ENCODE peak calls at places on chromosomes 13 and 19, in six cellular contexts. J is heart left ventricle, L is AG09319, M is progenitor cell of endocrine pancreas, O is tibial nerve, S is breast epithelium. B is an unnamed sample.

GRCh38 chr19:971795-972194 is 12.3 kb upstream of the WDR18 start:
- DNase-seq in J (no peak), L (no peak), M (no peak), O (no peak), S (no peak), B (no peak)

GRCh38 chr13:43725460-43725859 is 61.3 kb downstream of the ENOX1 start:
- DNase-seq in J (no peak), L (no peak), M (no peak), O (no peak), S (no peak), B (no peak)

GRCh38 chr13:23966691-23967615 is 69.7 kb upstream of the C1QTNF9B start:
- DNase-seq in J (no peak), L (no peak), M (no peak), O (no peak), S (no peak), B (peak)

GRCh38 chr19:29075149-29075548 is 137.8 kb downstream of the UQCRFS1 start:
- DNase-seq in J (no peak), L (no peak), M (no peak), O (no peak), S (no peak), B (no peak)

GRCh38 chr13:33260168-33261098 is 25.1 kb downstream of the STARD13 start:
- DNase-seq in J (no peak), L (no peak), M (no peak), O (no peak), S (no peak), B (no peak)

GRCh38 chr13:45007823-45008222 is 18.5 kb downstream of the GPALPP1 start:
- DNase-seq in J (no peak), L (no peak), M (no peak), O (no peak), S (no peak), B (no peak)

GRCh38 chr13:47038196-47038595 is 141.3 kb upstream of the HTR2A start:
- DNase-seq in J (no peak), L (no peak), M (no peak), O (no peak), S (no peak), B (no peak)

GRCh38 chr19:45790942-45791341 is 1.7 kb downstream of the DMWD start:
- DNase-seq in J (no peak), L (no peak), M (no peak), O (no peak), S (no peak), B (no peak)

GRCh38 chr13:26873174-26873698 is 112.7 kb upstream of the GPR12 start:
- DNase-seq in J (no peak), L (no peak), M (no peak), O (no peak), S (no peak), B (no peak)

GRCh38 chr13:60139272-60139671 is 24.5 kb downstream of the DIAPH3 start:
- DNase-seq in J (no peak), L (no peak), M (no peak), O (no peak), S (no peak), B (no peak)

GRCh38 chr13:24502567-24503375 is 9.8 kb downstream of the PARP4 start:
- DNase-seq in J (no peak), L (no peak), M (no peak), O (no peak), S (no peak), B (no peak)

GRCh38 chr19:52749780-52750179 is 14.9 kb upstream of the ZNF611 start:
- DNase-seq in J (no peak), L (no peak), M (no peak), O (no peak), S (no peak), B (no peak)

GRCh38 chr13:30904043-30904442 is 2.0 kb upstream of the MEDAG start:
- DNase-seq in J (no peak), L (no peak), M (no peak), O (no peak), S (no peak), B (no peak)

GRCh38 chr13:25990801-25991200 is 61.0 kb downstream of the SHISA2 start:
- DNase-seq in J (no peak), L (no peak), M (no peak), O (no peak), S (no peak), B (no peak)

GRCh38 chr13:30673669-30674521 is 56.2 kb downstream of the USPL1 start:
- DNase-seq in J (peak), L (peak), M (peak), O (peak), S (peak), B (peak)

GRCh38 chr13:93708323-93709075 is 481.9 kb downstream of the GPC6 start:
- DNase-seq in J (no peak), L (no peak), M (no peak), O (no peak), S (no peak), B (no peak)

GRCh38 chr13:111168116-111168515 is 53.0 kb downstream of the ARHGEF7 start:
- DNase-seq in J (no peak), L (no peak), M (no peak), O (no peak), S (no peak), B (no peak)

GRCh38 chr13:42812311-42812710 is 30.9 kb downstream of the FAM216B start:
- DNase-seq in J (no peak), L (no peak), M (no peak), O (no peak), S (no peak), B (no peak)

GRCh38 chr19:15124572-15125231 is 17.5 kb downstream of the SYDE1 start:
- DNase-seq in J (no peak), L (no peak), M (peak), O (no peak), S (no peak), B (no peak)

GRCh38 chr13:30065181-30065580 is 214.8 kb upstream of the UBL3 start:
- DNase-seq in J (no peak), L (no peak), M (no peak), O (no peak), S (no peak), B (no peak)

GRCh38 chr13:89755729-89756492 is 1591.6 kb upstream of the MIR17HG start:
- DNase-seq in J (no peak), L (no peak), M (no peak), O (no peak), S (no peak), B (no peak)

GRCh38 chr13:101514695-101515275 is 62.3 kb downstream of the ITGBL1 start:
- DNase-seq in J (no peak), L (no peak), M (no peak), O (no peak), S (no peak), B (peak)

GRCh38 chr13:33865945-33866344 is 48.0 kb downstream of the RFC3 start:
- DNase-seq in J (no peak), L (no peak), M (no peak), O (no peak), S (no peak), B (peak)

GRCh38 chr19:11848594-11849263 is at the start of gene ZNF439:
- DNase-seq in J (peak), L (peak), M (peak), O (peak), S (peak), B (peak)

GRCh38 chr19:16039545-16039944 is 36.8 kb upstream of the TPM4 start:
- DNase-seq in J (no peak), L (no peak), M (no peak), O (no peak), S (no peak), B (no peak)

GRCh38 chr19:18776736-18777135 is 14.4 kb downstream of the COMP start:
- DNase-seq in J (no peak), L (no peak), M (no peak), O (no peak), S (no peak), B (no peak)

GRCh38 chr19:46346821-46347571 is at the start of gene PPP5C:
- DNase-seq in J (peak), L (peak), M (peak), O (peak), S (peak), B (peak)

GRCh38 chr19:6018786-6019185 is 40.8 kb upstream of the RANBP3 start:
- DNase-seq in J (no peak), L (no peak), M (no peak), O (no peak), S (no peak), B (no peak)

GRCh38 chr13:50524540-50524939 is 319.0 kb downstream of the DLEU7 start:
- DNase-seq in J (no peak), L (no peak), M (no peak), O (no peak), S (no peak), B (no peak)

DNA sequence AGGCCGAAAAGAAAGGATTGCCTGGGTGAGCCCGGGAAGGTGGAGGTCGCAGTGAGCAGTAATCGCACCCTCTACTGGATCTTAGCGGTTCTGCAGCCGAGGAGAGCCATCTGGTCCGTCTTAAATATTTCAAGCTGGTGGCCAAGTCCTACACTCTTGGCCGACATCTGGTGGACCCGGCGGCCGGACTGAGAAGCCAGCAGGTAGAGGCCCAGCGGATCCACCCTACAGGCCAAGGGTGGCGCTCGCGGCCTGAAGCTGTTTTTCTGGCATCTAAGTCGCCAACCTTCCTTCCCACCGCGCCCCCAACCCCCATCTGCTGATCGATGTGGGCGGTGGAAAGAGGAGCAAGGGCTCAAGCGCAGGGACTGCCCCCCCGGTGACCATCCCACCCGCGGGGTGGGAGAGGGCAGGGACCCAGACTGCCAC is 46.5 kb upstream of the ZNF730 start:
- DNase-seq in J (peak), L (no peak), M (no peak), O (no peak), S (no peak), B (no peak)
- TF ChIP-seq CTCF in J (peak), L (peak), M (no peak), O (no peak), S (peak), B (peak)

DNA sequence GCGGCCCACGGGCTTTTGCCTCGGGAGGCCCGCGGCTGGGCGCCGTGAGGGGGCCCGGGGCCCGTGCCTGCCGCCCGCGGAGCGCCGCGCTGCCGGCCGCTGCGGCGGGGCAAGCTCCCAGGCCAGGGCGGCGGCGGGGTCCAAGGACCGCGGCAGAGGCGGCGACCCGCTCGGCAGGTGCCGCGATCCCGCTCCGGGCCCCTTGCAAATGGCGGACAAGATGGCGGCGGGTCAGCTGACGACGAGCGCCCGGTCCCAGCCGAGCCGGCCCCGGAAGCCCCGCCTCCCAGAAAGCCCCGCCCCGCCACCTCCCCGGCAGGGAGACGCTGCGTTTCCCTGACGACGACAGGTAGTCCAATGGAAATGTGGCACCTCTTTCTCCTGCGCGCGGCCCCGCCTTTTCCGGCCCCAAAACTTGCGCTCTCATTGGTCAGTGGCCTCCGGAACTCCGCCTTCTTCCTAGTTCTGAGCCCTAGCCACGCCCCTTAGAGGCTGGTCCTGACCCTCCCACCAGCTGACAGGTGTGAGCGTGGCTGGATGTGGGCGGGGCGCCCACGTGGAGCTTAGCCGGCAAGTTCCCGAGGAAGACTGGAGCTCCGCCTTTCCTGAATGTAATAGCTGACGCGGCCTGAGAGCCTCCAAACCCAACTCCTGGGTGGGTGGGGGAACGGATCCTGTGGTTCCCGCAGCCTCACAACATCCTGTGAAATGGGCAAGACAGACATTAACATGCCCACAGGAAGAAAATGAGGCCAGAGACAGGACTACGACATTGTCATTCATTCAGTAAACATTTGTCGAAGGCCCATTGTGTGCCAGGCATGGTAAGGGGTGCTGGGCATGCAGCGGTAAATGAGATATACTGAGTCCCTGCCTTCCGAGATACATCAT is at the start of gene AP3D1:
- DNase-seq in J (peak), L (peak), M (peak), O (peak), S (peak), B (peak)
- TF ChIP-seq CTCF in J (no peak), L (no peak), M (no peak), O (no peak), S (no peak), B (no peak)

DNA sequence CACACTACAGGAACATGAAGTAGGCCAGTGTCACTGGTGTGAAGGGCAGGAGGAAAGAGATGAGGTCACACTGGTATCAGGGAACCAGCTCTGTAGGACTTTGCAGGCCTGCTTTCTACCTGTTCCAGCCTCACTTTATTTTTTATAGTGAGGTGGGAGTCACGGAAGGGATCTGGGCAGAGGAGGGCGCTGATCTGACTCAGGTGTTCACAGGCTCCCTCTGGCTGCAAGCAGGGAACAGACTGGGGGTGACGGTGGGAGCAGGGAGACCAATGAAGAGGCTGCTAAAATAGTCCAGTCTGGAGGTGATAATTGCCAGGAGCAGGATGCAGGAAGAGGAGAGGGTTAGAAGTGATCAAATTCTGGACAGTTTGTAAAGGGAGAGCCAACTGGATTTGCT is 2.8 kb downstream of the THAP8 start:
- DNase-seq in J (no peak), L (no peak), M (no peak), O (no peak), S (no peak), B (no peak)
- TF ChIP-seq CTCF in J (no peak), L (peak), M (peak), O (no peak), S (no peak), B (no peak)

GRCh38 chr13:107452833-107453232 is 762.5 kb downstream of the LIG4 start:
- DNase-seq in J (no peak), L (no peak), M (no peak), O (no peak), S (no peak), B (no peak)
- TF ChIP-seq CTCF in J (no peak), L (no peak), M (no peak), O (no peak), S (no peak), B (no peak)

DNA sequence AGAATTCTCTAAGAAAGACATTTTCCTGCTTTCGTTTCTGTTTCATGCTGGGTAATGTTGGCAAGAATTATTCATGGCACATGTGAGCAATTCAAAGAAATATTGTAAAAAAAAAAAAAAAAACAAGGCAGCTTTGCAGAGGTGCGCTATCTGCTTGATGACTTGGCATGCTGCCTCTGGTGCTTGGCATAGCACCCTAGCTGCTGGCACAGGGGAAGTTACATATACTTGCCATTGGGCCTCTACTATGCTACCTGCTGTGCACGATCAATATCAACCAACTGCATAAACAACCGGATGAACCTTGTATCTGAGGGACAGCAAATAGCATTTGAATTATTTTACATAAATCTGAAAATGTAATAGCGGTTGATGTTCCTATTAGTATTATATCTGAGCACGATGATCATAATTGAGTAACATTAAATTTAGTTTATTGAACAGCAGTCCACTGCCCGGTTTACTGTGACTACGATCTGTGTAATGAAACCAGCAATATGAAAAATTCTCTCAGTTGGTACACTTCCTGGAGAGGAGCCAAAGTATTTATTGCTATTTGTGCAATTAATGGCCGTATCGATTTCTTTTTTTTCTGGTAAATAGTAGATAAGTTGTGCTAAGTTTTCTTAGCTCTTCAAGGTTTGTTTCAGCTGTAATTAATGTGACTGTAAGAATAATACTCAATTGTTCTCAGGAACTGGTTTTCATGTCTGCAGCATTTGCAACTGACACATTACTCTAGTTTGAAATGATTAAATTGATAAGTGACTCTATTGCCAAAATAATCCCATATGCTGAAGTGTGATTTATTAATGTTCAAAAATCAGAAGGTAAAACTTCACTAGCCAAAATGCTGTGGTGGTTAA is 717.3 kb downstream of the DACH1 start:
- DNase-seq in J (no peak), L (no peak), M (no peak), O (no peak), S (no peak), B (no peak)
- TF ChIP-seq CTCF in J (no peak), L (no peak), M (no peak), O (no peak), S (no peak), B (no peak)

GRCh38 chr19:20238025-20238623 is 71.1 kb downstream of the ZNF486 start:
- DNase-seq in J (peak), L (peak), M (peak), O (peak), S (peak), B (peak)
- TF ChIP-seq CTCF in J (no peak), L (no peak), M (no peak), O (no peak), S (no peak), B (no peak)

GRCh38 chr19:41958367-41959055 is 610 bp downstream of the RABAC1 start:
- DNase-seq in J (peak), L (peak), M (peak), O (peak), S (peak), B (no peak)

GRCh38 chr19:41957838-41958366 is 1.2 kb downstream of the RABAC1 start:
- DNase-seq in J (peak), L (peak), M (peak), O (no peak), S (peak), B (peak)

GRCh38 chr19:41960973-41961372 is 1.9 kb upstream of the RABAC1 start:
- DNase-seq in J (no peak), L (no peak), M (no peak), O (no peak), S (no peak), B (no peak)

GRCh38 chr19:41957161-41957837 is 1.8 kb downstream of the RABAC1 start:
- DNase-seq in J (no peak), L (no peak), M (no peak), O (no peak), S (no peak), B (no peak)

DNA sequence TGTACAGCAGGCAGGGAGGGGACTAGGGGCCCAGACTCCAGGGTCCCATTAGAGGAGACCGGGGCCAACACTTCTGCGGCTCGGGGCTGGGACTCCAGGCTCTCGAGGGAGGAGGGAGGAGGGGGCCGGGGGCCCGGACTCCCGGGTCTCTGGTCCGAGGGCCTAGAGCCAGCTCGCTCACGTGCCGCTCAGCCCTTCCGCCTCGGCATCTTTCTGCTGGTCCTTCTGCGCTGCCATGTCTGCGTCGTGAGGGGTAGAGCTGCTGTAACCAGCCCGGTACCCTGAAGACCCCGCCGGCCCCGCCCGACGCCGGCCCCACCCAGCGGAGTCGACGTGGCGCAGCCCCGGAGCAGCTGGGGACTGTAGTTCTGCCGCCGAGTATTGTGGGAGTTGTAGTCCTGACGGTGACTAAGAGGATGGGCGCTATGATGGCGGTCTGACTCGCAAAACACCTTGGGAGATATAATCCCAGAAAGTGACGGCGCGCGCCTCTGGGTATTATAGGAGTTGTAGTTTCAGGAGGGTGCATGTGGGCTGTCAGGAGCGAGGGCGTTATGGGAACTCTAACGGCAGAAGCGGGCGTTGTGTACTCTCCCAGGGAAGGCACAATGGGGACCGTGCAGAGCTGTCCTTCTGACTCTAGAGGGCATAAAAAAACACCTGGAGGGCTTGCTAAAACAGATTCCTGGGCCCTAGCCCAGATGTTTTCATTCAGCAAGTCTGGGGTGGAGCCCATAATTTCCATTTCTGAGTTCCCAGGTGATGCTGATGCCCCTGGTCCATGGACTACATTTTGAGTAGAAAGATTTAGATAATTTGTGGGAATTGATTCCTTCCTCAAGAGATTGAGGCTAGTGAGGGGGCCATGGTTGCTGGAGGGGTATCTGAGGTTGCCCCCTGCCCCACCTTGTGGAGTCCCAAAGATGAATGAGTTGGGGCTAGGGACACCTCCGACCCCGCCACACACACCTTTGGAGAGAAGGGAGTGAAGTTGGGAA is at the start of gene RABAC1:
- DNase-seq in J (peak), L (peak), M (peak), O (peak), S (peak), B (peak)
- TF ChIP-seq CTCF in J (no peak), L (peak), M (peak), O (no peak), S (no peak), B (peak)

GRCh38 chr13:98468352-98468751 is 108.6 kb downstream of the STK24 start:
- DNase-seq in J (no peak), L (no peak), M (no peak), O (no peak), S (no peak), B (no peak)
- TF ChIP-seq CTCF in J (no peak), L (no peak), M (no peak), O (no peak), S (no peak), B (peak)

B was measured in GM12864.